ENCODE peak calls at places on chromosomes 7 and 10, in ten cellular contexts. One of them, this sample, is unnamed.

GRCh38 chr7:69564454-69565417 is 33.5 kb upstream of the AUTS2 start:
- DNase-seq in T follicular helper cell: no peak
- DNase-seq in MM.1S: no peak
- DNase-seq in activated CD8-positive, alpha-beta memory T cell treated with anti-CD3 and anti-CD28 coated beads for 24 hours: no peak
- DNase-seq in amygdala: peak
- DNase-seq in PC-9: no peak
- DNase-seq in NCI-H460: peak
- DNase-seq in stimulated activated CD8-positive, alpha-beta memory T cell treated with anti-CD3 and anti-CD28 coated beads, Interleukin-12 subunit alpha, Interleukin-12 subunit beta, amount 100 ng/mL, for 1 hour: no peak
- DNase-seq in cardiac septum: no peak
- DNase-seq in NCI-H2171: peak
- DNase-seq in this sample: no peak

GRCh38 chr10:102835007-102835482 is 2.2 kb downstream of the CYP17A1 start:
- DNase-seq in amygdala: no peak
- DNase-seq in cardiac septum: peak
- DNase-seq in T follicular helper cell: peak
- DNase-seq in NCI-H460: peak
- DNase-seq in NCI-H2171: peak
- DNase-seq in MM.1S: peak
- DNase-seq in stimulated activated CD8-positive, alpha-beta memory T cell treated with anti-CD3 and anti-CD28 coated beads, Interleukin-12 subunit alpha, Interleukin-12 subunit beta, amount 100 ng/mL, for 1 hour: peak
- DNase-seq in PC-9: peak
- DNase-seq in activated CD8-positive, alpha-beta memory T cell treated with anti-CD3 and anti-CD28 coated beads for 24 hours: peak
- DNase-seq in this sample: no peak

GRCh38 chr10:122033224-122033926 is 44.4 kb downstream of the TACC2 start:
- DNase-seq in PC-9: no peak
- DNase-seq in NCI-H2171: no peak
- DNase-seq in T follicular helper cell: no peak
- DNase-seq in cardiac septum: no peak
- DNase-seq in stimulated activated CD8-positive, alpha-beta memory T cell treated with anti-CD3 and anti-CD28 coated beads, Interleukin-12 subunit alpha, Interleukin-12 subunit beta, amount 100 ng/mL, for 1 hour: no peak
- DNase-seq in activated CD8-positive, alpha-beta memory T cell treated with anti-CD3 and anti-CD28 coated beads for 24 hours: no peak
- DNase-seq in amygdala: no peak
- DNase-seq in NCI-H460: no peak
- DNase-seq in MM.1S: no peak
- DNase-seq in this sample: no peak

GRCh38 chr10:126597206-126597605 is 73.3 kb downstream of the C10orf90 start:
- DNase-seq in NCI-H2171: no peak
- DNase-seq in stimulated activated CD8-positive, alpha-beta memory T cell treated with anti-CD3 and anti-CD28 coated beads, Interleukin-12 subunit alpha, Interleukin-12 subunit beta, amount 100 ng/mL, for 1 hour: no peak
- DNase-seq in T follicular helper cell: no peak
- DNase-seq in cardiac septum: no peak
- DNase-seq in MM.1S: no peak
- DNase-seq in NCI-H460: no peak
- DNase-seq in activated CD8-positive, alpha-beta memory T cell treated with anti-CD3 and anti-CD28 coated beads for 24 hours: no peak
- DNase-seq in amygdala: no peak
- DNase-seq in PC-9: no peak
- DNase-seq in this sample: no peak

GRCh38 chr10:112332022-112332421 is 41.9 kb upstream of the ACSL5 start:
- DNase-seq in stimulated activated CD8-positive, alpha-beta memory T cell treated with anti-CD3 and anti-CD28 coated beads, Interleukin-12 subunit alpha, Interleukin-12 subunit beta, amount 100 ng/mL, for 1 hour: no peak
- DNase-seq in activated CD8-positive, alpha-beta memory T cell treated with anti-CD3 and anti-CD28 coated beads for 24 hours: no peak
- DNase-seq in amygdala: no peak
- DNase-seq in PC-9: no peak
- DNase-seq in NCI-H2171: no peak
- DNase-seq in MM.1S: no peak
- DNase-seq in NCI-H460: no peak
- DNase-seq in T follicular helper cell: no peak
- DNase-seq in cardiac septum: no peak
- DNase-seq in this sample: no peak

GRCh38 chr7:118185163-118185860 is 1.3 kb downstream of the LSM8 start:
- DNase-seq in T follicular helper cell: no peak
- DNase-seq in MM.1S: no peak
- DNase-seq in NCI-H460: no peak
- DNase-seq in stimulated activated CD8-positive, alpha-beta memory T cell treated with anti-CD3 and anti-CD28 coated beads, Interleukin-12 subunit alpha, Interleukin-12 subunit beta, amount 100 ng/mL, for 1 hour: no peak
- DNase-seq in PC-9: no peak
- DNase-seq in NCI-H2171: no peak
- DNase-seq in cardiac septum: no peak
- DNase-seq in amygdala: no peak
- DNase-seq in activated CD8-positive, alpha-beta memory T cell treated with anti-CD3 and anti-CD28 coated beads for 24 hours: no peak
- DNase-seq in this sample: no peak

GRCh38 chr10:91206427-91206826 is 14.0 kb upstream of the PCGF5 start:
- DNase-seq in amygdala: no peak
- DNase-seq in stimulated activated CD8-positive, alpha-beta memory T cell treated with anti-CD3 and anti-CD28 coated beads, Interleukin-12 subunit alpha, Interleukin-12 subunit beta, amount 100 ng/mL, for 1 hour: no peak
- DNase-seq in T follicular helper cell: no peak
- DNase-seq in NCI-H2171: no peak
- DNase-seq in PC-9: no peak
- DNase-seq in MM.1S: no peak
- DNase-seq in activated CD8-positive, alpha-beta memory T cell treated with anti-CD3 and anti-CD28 coated beads for 24 hours: no peak
- DNase-seq in cardiac septum: no peak
- DNase-seq in NCI-H460: no peak
- DNase-seq in this sample: no peak

GRCh38 chr10:127021771-127022170 is 116.5 kb downstream of the DOCK1 start:
- DNase-seq in amygdala: no peak
- DNase-seq in activated CD8-positive, alpha-beta memory T cell treated with anti-CD3 and anti-CD28 coated beads for 24 hours: no peak
- DNase-seq in cardiac septum: no peak
- DNase-seq in PC-9: no peak
- DNase-seq in NCI-H2171: no peak
- DNase-seq in T follicular helper cell: no peak
- DNase-seq in MM.1S: no peak
- DNase-seq in NCI-H460: no peak
- DNase-seq in stimulated activated CD8-positive, alpha-beta memory T cell treated with anti-CD3 and anti-CD28 coated beads, Interleukin-12 subunit alpha, Interleukin-12 subunit beta, amount 100 ng/mL, for 1 hour: no peak
- DNase-seq in this sample: no peak

GRCh38 chr7:17109017-17109416 is 189.4 kb upstream of the AHR start:
- DNase-seq in activated CD8-positive, alpha-beta memory T cell treated with anti-CD3 and anti-CD28 coated beads for 24 hours: no peak
- DNase-seq in PC-9: peak
- DNase-seq in T follicular helper cell: no peak
- DNase-seq in NCI-H2171: no peak
- DNase-seq in MM.1S: no peak
- DNase-seq in amygdala: no peak
- DNase-seq in cardiac septum: no peak
- DNase-seq in NCI-H460: peak
- DNase-seq in stimulated activated CD8-positive, alpha-beta memory T cell treated with anti-CD3 and anti-CD28 coated beads, Interleukin-12 subunit alpha, Interleukin-12 subunit beta, amount 100 ng/mL, for 1 hour: no peak
- DNase-seq in this sample: no peak

GRCh38 chr10:87500646-87501048 is 4.0 kb upstream of the MINPP1 start:
- DNase-seq in NCI-H2171: no peak
- DNase-seq in activated CD8-positive, alpha-beta memory T cell treated with anti-CD3 and anti-CD28 coated beads for 24 hours: no peak
- DNase-seq in amygdala: no peak
- DNase-seq in NCI-H460: no peak
- DNase-seq in MM.1S: no peak
- DNase-seq in stimulated activated CD8-positive, alpha-beta memory T cell treated with anti-CD3 and anti-CD28 coated beads, Interleukin-12 subunit alpha, Interleukin-12 subunit beta, amount 100 ng/mL, for 1 hour: no peak
- DNase-seq in PC-9: no peak
- DNase-seq in T follicular helper cell: no peak
- DNase-seq in cardiac septum: no peak
- DNase-seq in this sample: no peak

GRCh38 chr7:104848386-104848990 is 165.5 kb upstream of the KMT2E start:
- DNase-seq in NCI-H460: peak
- DNase-seq in MM.1S: peak
- DNase-seq in PC-9: no peak
- DNase-seq in cardiac septum: no peak
- DNase-seq in stimulated activated CD8-positive, alpha-beta memory T cell treated with anti-CD3 and anti-CD28 coated beads, Interleukin-12 subunit alpha, Interleukin-12 subunit beta, amount 100 ng/mL, for 1 hour: peak
- DNase-seq in NCI-H2171: peak
- DNase-seq in amygdala: peak
- DNase-seq in activated CD8-positive, alpha-beta memory T cell treated with anti-CD3 and anti-CD28 coated beads for 24 hours: peak
- DNase-seq in T follicular helper cell: peak
- DNase-seq in this sample: no peak

GRCh38 chr7:16801111-16801542 is 3.7 kb downstream of the AGR2 start:
- DNase-seq in activated CD8-positive, alpha-beta memory T cell treated with anti-CD3 and anti-CD28 coated beads for 24 hours: no peak
- DNase-seq in amygdala: no peak
- DNase-seq in NCI-H460: peak
- DNase-seq in PC-9: peak
- DNase-seq in stimulated activated CD8-positive, alpha-beta memory T cell treated with anti-CD3 and anti-CD28 coated beads, Interleukin-12 subunit alpha, Interleukin-12 subunit beta, amount 100 ng/mL, for 1 hour: no peak
- DNase-seq in cardiac septum: no peak
- DNase-seq in T follicular helper cell: no peak
- DNase-seq in MM.1S: peak
- DNase-seq in NCI-H2171: peak
- DNase-seq in this sample: no peak

GRCh38 chr10:55629792-55630490 is 731.1 kb downstream of the ZWINT start:
- DNase-seq in MM.1S: peak
- DNase-seq in NCI-H460: peak
- DNase-seq in NCI-H2171: no peak
- DNase-seq in PC-9: no peak
- DNase-seq in cardiac septum: no peak
- DNase-seq in stimulated activated CD8-positive, alpha-beta memory T cell treated with anti-CD3 and anti-CD28 coated beads, Interleukin-12 subunit alpha, Interleukin-12 subunit beta, amount 100 ng/mL, for 1 hour: no peak
- DNase-seq in activated CD8-positive, alpha-beta memory T cell treated with anti-CD3 and anti-CD28 coated beads for 24 hours: no peak
- DNase-seq in amygdala: no peak
- DNase-seq in T follicular helper cell: no peak
- DNase-seq in this sample: no peak

This sample was measured in coronary artery.